ENCODE peak calls at places on chromosomes 1 and 21, in nine cellular contexts. X is activated CD4-positive, alpha-beta memory T cell treated with anti-CD3 and anti-CD28 coated beads, Interleukin-2, amount 10 ng/mL, durations not matched to agents 7 days and 5 days; F is IMR-90; T is NB4; N is DMS 273 treated with DMSO at 0.1 percent for 48 hours; Z is T-helper 17 cell; W is activated T-cell treated with anti-CD3 and anti-CD28 coated beads for 48 hours; Y is mucosa of gallbladder; R is activated CD4-positive, alpha-beta T cell treated with anti-CD3 and anti-CD28 coated beads, Interleukin-2, amount 50 U/mL, for 24 hours. I is an unnamed sample.

GRCh38 chr1:206005761-206006160 is 2.6 kb upstream of the RAB7B start:
- DNase-seq in Y (no peak), R (no peak), N (no peak), F (no peak), T (peak; percentile 31), X (peak; percentile 2), Z (no peak), W (no peak), I (no peak)

GRCh38 chr1:41333146-41333784 is 28.0 kb upstream of the FOXO6 start:
- DNase-seq in X (peak; percentile 34), W (peak; percentile 14), R (no peak), Y (no peak), T (peak; percentile 75), Z (no peak), N (peak; percentile 88), F (peak; percentile 68), I (no peak)

GRCh38 chr1:236282159-236282716 is 480 bp upstream of the ERO1B start:
- DNase-seq in W (peak; percentile 29), N (no peak), Y (peak; percentile 17), X (no peak), Z (no peak), R (no peak), T (no peak), F (no peak), I (no peak)

GRCh38 chr1:178542554-178543290 is 29.8 kb downstream of the TEX35 start:
- DNase-seq in W (peak; percentile 91), Z (peak; percentile 92), R (peak; percentile 76), T (peak; percentile 93), Y (peak; percentile 91), F (peak; percentile 89), X (peak; percentile 87), N (peak; percentile 28), I (peak; percentile 99)

GRCh38 chr1:84862810-84863251 is 30.2 kb downstream of the LPAR3 start:
- DNase-seq in X (peak; percentile 59), Y (no peak), T (no peak), Z (peak; percentile 14), F (no peak), W (peak; percentile 11), N (no peak), R (peak; percentile 56), I (no peak)

GRCh38 chr1:88773540-88774150 is 89.6 kb downstream of the PKN2 start:
- DNase-seq in T (peak; percentile 14), Z (no peak), F (peak; percentile 72), X (no peak), R (no peak), N (no peak), Y (no peak), W (peak; percentile 11), I (no peak)

GRCh38 chr1:236185687-236186086 is 43.3 kb downstream of the GPR137B start:
- DNase-seq in X (no peak), W (no peak), F (no peak), R (no peak), Z (no peak), Y (no peak), N (no peak), T (peak; percentile 40), I (no peak)

GRCh38 chr1:43691871-43692815 is 15.2 kb upstream of the ST3GAL3 start:
- DNase-seq in Z (no peak), N (no peak), W (no peak), X (no peak), R (no peak), F (no peak), Y (no peak), T (no peak), I (no peak)

GRCh38 chr1:1348420-1349255 is 580 bp downstream of the DVL1 start:
- DNase-seq in F (peak; percentile 46), Z (no peak), X (no peak), Y (no peak), W (no peak), R (no peak), T (peak; percentile 59), N (no peak), I (no peak)

GRCh38 chr1:199687321-199687720 is 340.2 kb upstream of the NR5A2 start:
- DNase-seq in W (no peak), R (no peak), N (no peak), T (no peak), Z (no peak), F (peak; percentile 44), X (no peak), Y (no peak), I (no peak)

GRCh38 chr1:223512016-223512415 is 118.8 kb downstream of the CCDC185 start:
- DNase-seq in F (no peak), N (no peak), R (no peak), W (no peak), Z (no peak), Y (no peak), T (no peak), X (no peak), I (no peak)

GRCh38 chr21:26557106-26557505 is 16.0 kb downstream of the CYYR1 start:
- DNase-seq in T (no peak), F (no peak), Y (no peak), X (no peak), N (no peak), W (no peak), Z (no peak), R (no peak), I (no peak)

GRCh38 chr1:231612393-231613089 is 14.0 kb upstream of the DISC1 start:
- DNase-seq in Y (peak; percentile 26), W (no peak), X (peak; percentile 81), T (peak; percentile 92), Z (no peak), R (no peak), N (no peak), F (no peak), I (no peak)

GRCh38 chr1:225466848-225467192 is 39.0 kb upstream of the LBR start:
- DNase-seq in T (no peak), Y (no peak), W (no peak), X (no peak), Z (no peak), F (no peak), R (no peak), N (no peak), I (no peak)

GRCh38 chr1:25715888-25716287 is 84.1 kb upstream of the SELENON start:
- DNase-seq in X (no peak), W (no peak), Y (no peak), N (peak; percentile 49), R (no peak), F (no peak), Z (no peak), T (peak; percentile 40), I (no peak)

GRCh38 chr1:34365295-34365694 is 188.6 kb downstream of the C1orf94 start:
- DNase-seq in Y (no peak), X (no peak), F (no peak), T (no peak), R (no peak), W (no peak), Z (no peak), N (no peak), I (no peak)

GRCh38 chr1:29653886-29654450 is 417.6 kb downstream of the PTPRU start:
- DNase-seq in N (no peak), Z (no peak), X (no peak), W (no peak), R (no peak), F (no peak), Y (no peak), T (no peak), I (peak; percentile 3)

GRCh38 chr1:170562644-170563338 is 30.8 kb downstream of the GORAB start:
- DNase-seq in Y (peak; percentile 46), T (peak; percentile 68), R (peak; percentile 4), W (peak; percentile 3), N (no peak), F (peak; percentile 87), Z (no peak), X (peak; percentile 35), I (peak; percentile 41)

GRCh38 chr1:8026976-8027747 is 1.1 kb upstream of the ERRFI1 start:
- DNase-seq in Z (no peak), Y (peak; percentile 74), W (no peak), F (peak; percentile 80), X (no peak), R (no peak), T (no peak), N (no peak), I (no peak)

GRCh38 chr1:220514256-220514655 is 13.7 kb upstream of the MARK1 start:
- DNase-seq in X (no peak), Z (no peak), F (no peak), W (no peak), R (no peak), N (no peak), T (no peak), Y (no peak), I (no peak)

GRCh38 chr1:58739851-58740466 is 40.1 kb upstream of the MYSM1 start:
- DNase-seq in R (peak; percentile 48), N (no peak), X (no peak), Y (no peak), F (peak; percentile 71), Z (no peak), T (peak; percentile 72), W (no peak), I (no peak)

GRCh38 chr1:22508991-22509390 is 54.3 kb upstream of the EPHA8 start:
- DNase-seq in R (no peak), W (no peak), N (no peak), F (no peak), Y (no peak), Z (no peak), T (no peak), X (no peak), I (no peak)

GRCh38 chr1:200866521-200866920 is 6.3 kb upstream of the GPR25 start:
- DNase-seq in X (peak; percentile 56), R (peak; percentile 44), F (peak; percentile 47), Z (no peak), N (no peak), Y (no peak), T (no peak), W (peak; percentile 50), I (no peak)

GRCh38 chr1:34901919-34902318 is 27.5 kb downstream of the DLGAP3 start:
- DNase-seq in X (no peak), Y (no peak), F (no peak), R (no peak), N (no peak), W (no peak), Z (no peak), T (no peak), I (no peak)

GRCh38 chr1:59180715-59181114 is 116.2 kb upstream of the FGGY start:
- DNase-seq in T (no peak), X (no peak), Z (no peak), W (no peak), Y (no peak), R (no peak), F (peak; percentile 30), N (no peak), I (no peak)

GRCh38 chr1:65083263-65083896 is 64.6 kb upstream of the AK4 start:
- DNase-seq in R (no peak), W (no peak), T (no peak), F (peak; percentile 6), Y (no peak), N (no peak), Z (no peak), X (no peak), I (no peak)

GRCh38 chr1:184685116-184685515 is 69.5 kb downstream of the EDEM3 start:
- DNase-seq in F (no peak), Z (no peak), N (no peak), X (no peak), R (no peak), T (no peak), W (no peak), Y (no peak), I (no peak)

GRCh38 chr1:155008015-155008941 is 5.7 kb downstream of the ZBTB7B start:
- DNase-seq in F (no peak), N (no peak), Z (no peak), T (peak; percentile 78), Y (no peak), X (peak; percentile 77), R (peak; percentile 60), W (peak; percentile 65), I (no peak)

GRCh38 chr1:204713541-204713940 is 28.0 kb upstream of the LRRN2 start:
- DNase-seq in F (no peak), X (no peak), W (no peak), N (no peak), T (no peak), Y (no peak), Z (no peak), R (no peak), I (no peak)

I was measured in mesothelial cell of epicardium.